ENCODE peak calls at places on chromosomes 1 and 21, in six cellular contexts. U is cardiac fibroblast; W is kidney glomerular epithelial cell; N is HTR-8/SVneo; R is left kidney; S is naive thymus-derived CD4-positive, alpha-beta T cell. G is an unnamed sample.

GRCh38 chr1:200401708-200402107 is 8.1 kb downstream of the ZNF281 start:
- DNase-seq in U (no peak), N (no peak), R (no peak), S (no peak), W (no peak), G (no peak)

GRCh38 chr1:56028879-56029278 is 550.5 kb downstream of the PLPP3 start:
- DNase-seq in N (no peak), S (no peak), R (no peak), U (no peak), W (no peak), G (no peak)

GRCh38 chr1:66302810-66303209 is 231.1 kb upstream of the SGIP1 start:
- DNase-seq in N (no peak), U (no peak), W (peak), S (no peak), R (no peak), G (no peak)

GRCh38 chr1:38077523-38078147 is 31.0 kb upstream of the POU3F1 start:
- DNase-seq in U (no peak), S (no peak), W (no peak), R (no peak), N (no peak), G (no peak)

GRCh38 chr1:246128494-246129069 is 378.5 kb downstream of the SMYD3 start:
- DNase-seq in R (no peak), U (no peak), W (no peak), S (no peak), N (no peak), G (no peak)

GRCh38 chr1:53576381-53576801 is 117.2 kb downstream of the DMRTB1 start:
- DNase-seq in U (no peak), S (no peak), R (peak), W (no peak), N (no peak), G (no peak)

GRCh38 chr1:842816-843215 is 80.9 kb upstream of the SAMD11 start:
- DNase-seq in R (no peak), S (no peak), W (no peak), N (no peak), U (no peak), G (no peak)

GRCh38 chr1:83058327-83058726 is 940.6 kb downstream of the TTLL7 start:
- DNase-seq in R (no peak), U (no peak), N (no peak), S (no peak), W (no peak), G (no peak)

GRCh38 chr1:72397786-72398185 is 115.4 kb upstream of the NEGR1 start:
- DNase-seq in U (peak), S (no peak), W (peak), N (no peak), R (no peak), G (no peak)

GRCh38 chr1:60281360-60281932 is 207.9 kb upstream of the C1orf87 start:
- DNase-seq in U (peak), W (peak), R (peak), S (no peak), N (peak), G (no peak)

GRCh38 chr1:35876988-35877387 is 6.0 kb upstream of the AGO1 start:
- DNase-seq in W (no peak), U (peak), R (peak), S (no peak), N (no peak), G (no peak)

GRCh38 chr1:202811296-202812175 is 782 bp downstream of the PCAT6 start:
- DNase-seq in S (peak), R (peak), N (no peak), U (peak), W (no peak), G (no peak)

GRCh38 chr1:110874303-110875215 is 1.6 kb downstream of the CD53 start:
- DNase-seq in S (no peak), W (no peak), N (no peak), R (no peak), U (no peak), G (no peak)

GRCh38 chr1:56516539-56517252 is 62.7 kb downstream of the PLPP3 start:
- DNase-seq in W (no peak), U (peak), N (no peak), S (no peak), R (peak), G (peak)

GRCh38 chr1:58780586-58781452 is 3.0 kb downstream of the JUN start:
- DNase-seq in U (peak), S (no peak), W (peak), R (peak), N (no peak), G (peak)

GRCh38 chr21:38165466-38166213 is 91.2 kb upstream of the KCNJ15 start:
- DNase-seq in S (no peak), N (no peak), W (no peak), U (peak), R (peak), G (no peak)